ENCODE peak calls at places on chromosomes 2 and 18, in five cellular contexts. One of them, this sample, is unnamed.

GRCh38 chr2:31429759-31430438 is 15.4 kb upstream of the XDH start:
- DNase-seq in endothelial cell of umbilical vein: no peak
- DNase-seq in sigmoid colon: no peak
- DNase-seq in BJ: no peak
- DNase-seq in nephron progenitor cell: no peak
- DNase-seq in this sample: no peak

GRCh38 chr2:1910562-1911256 is 166.4 kb upstream of the PXDN start:
- DNase-seq in endothelial cell of umbilical vein: no peak
- DNase-seq in sigmoid colon: no peak
- DNase-seq in BJ: no peak
- DNase-seq in nephron progenitor cell: no peak
- DNase-seq in this sample: no peak

GRCh38 chr2:43542285-43542933 is 53.4 kb downstream of the THADA start:
- DNase-seq in endothelial cell of umbilical vein: peak
- DNase-seq in sigmoid colon: no peak
- DNase-seq in BJ: no peak
- DNase-seq in nephron progenitor cell: no peak
- DNase-seq in this sample: no peak

GRCh38 chr2:68414862-68415261 is 49.8 kb downstream of the PLEK start:
- DNase-seq in endothelial cell of umbilical vein: no peak
- DNase-seq in sigmoid colon: no peak
- DNase-seq in BJ: no peak
- DNase-seq in nephron progenitor cell: no peak
- DNase-seq in this sample: no peak

GRCh38 chr2:237669628-237670351 is 42.4 kb downstream of the LRRFIP1 start:
- DNase-seq in endothelial cell of umbilical vein: no peak
- DNase-seq in sigmoid colon: peak
- DNase-seq in BJ: peak
- DNase-seq in nephron progenitor cell: no peak
- DNase-seq in this sample: no peak

GRCh38 chr18:79507546-79508480 is 112.1 kb downstream of the NFATC1 start:
- DNase-seq in endothelial cell of umbilical vein: peak
- DNase-seq in sigmoid colon: peak
- DNase-seq in BJ: no peak
- DNase-seq in nephron progenitor cell: peak
- DNase-seq in this sample: no peak

GRCh38 chr18:6920099-6920955 is 190.8 kb downstream of the ARHGAP28 start:
- DNase-seq in endothelial cell of umbilical vein: peak
- DNase-seq in sigmoid colon: no peak
- DNase-seq in BJ: peak
- DNase-seq in nephron progenitor cell: peak
- DNase-seq in this sample: peak

GRCh38 chr2:45263147-45263546 is 253.9 kb upstream of the SIX2 start:
- DNase-seq in endothelial cell of umbilical vein: peak
- DNase-seq in sigmoid colon: no peak
- DNase-seq in BJ: no peak
- DNase-seq in nephron progenitor cell: no peak
- DNase-seq in this sample: no peak

GRCh38 chr2:62787381-62787780 is 81.9 kb downstream of the EHBP1 start:
- DNase-seq in endothelial cell of umbilical vein: peak
- DNase-seq in sigmoid colon: no peak
- DNase-seq in BJ: no peak
- DNase-seq in nephron progenitor cell: no peak
- DNase-seq in this sample: no peak

GRCh38 chr2:20213651-20214565 is 11.0 kb downstream of the SDC1 start:
- DNase-seq in endothelial cell of umbilical vein: no peak
- DNase-seq in sigmoid colon: no peak
- DNase-seq in BJ: no peak
- DNase-seq in nephron progenitor cell: peak
- DNase-seq in this sample: no peak

GRCh38 chr2:75549401-75550253 is 11.1 kb downstream of the EVA1A start:
- DNase-seq in endothelial cell of umbilical vein: no peak
- DNase-seq in sigmoid colon: no peak
- DNase-seq in BJ: no peak
- DNase-seq in nephron progenitor cell: no peak
- DNase-seq in this sample: no peak

GRCh38 chr2:190637331-190637734 is 11.6 kb upstream of the NAB1 start:
- DNase-seq in endothelial cell of umbilical vein: peak
- DNase-seq in sigmoid colon: no peak
- DNase-seq in BJ: no peak
- DNase-seq in nephron progenitor cell: no peak
- DNase-seq in this sample: no peak

DNA sequence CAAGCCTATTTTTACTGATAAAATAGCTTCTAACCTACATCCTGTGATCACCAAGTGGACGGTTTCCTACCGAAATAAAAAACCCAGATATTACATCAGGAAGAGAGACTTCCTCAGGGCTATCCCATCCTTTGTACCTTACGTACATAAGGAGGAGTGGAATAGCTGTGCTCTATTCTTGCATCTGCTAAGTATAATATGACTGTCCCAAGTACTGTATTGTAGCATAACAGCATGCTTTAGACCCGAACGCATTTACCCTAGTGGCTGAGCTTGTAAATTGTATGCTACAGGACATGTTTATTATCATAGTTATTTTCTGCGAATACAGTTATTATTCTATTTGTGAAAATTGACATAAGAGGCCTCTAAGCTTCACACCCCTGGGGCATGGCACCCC is 302.4 kb downstream of the CLIP4 start:
- DNase-seq in endothelial cell of umbilical vein: no peak
- DNase-seq in sigmoid colon: no peak
- DNase-seq in BJ: no peak
- DNase-seq in nephron progenitor cell: no peak
- DNase-seq in this sample: no peak
- TF ChIP-seq CTCF in endothelial cell of umbilical vein: no peak
- TF ChIP-seq CTCF in sigmoid colon: no peak
- TF ChIP-seq CTCF in BJ: no peak
- TF ChIP-seq CTCF in nephron progenitor cell: no peak
- TF ChIP-seq CTCF in this sample: no peak

DNA sequence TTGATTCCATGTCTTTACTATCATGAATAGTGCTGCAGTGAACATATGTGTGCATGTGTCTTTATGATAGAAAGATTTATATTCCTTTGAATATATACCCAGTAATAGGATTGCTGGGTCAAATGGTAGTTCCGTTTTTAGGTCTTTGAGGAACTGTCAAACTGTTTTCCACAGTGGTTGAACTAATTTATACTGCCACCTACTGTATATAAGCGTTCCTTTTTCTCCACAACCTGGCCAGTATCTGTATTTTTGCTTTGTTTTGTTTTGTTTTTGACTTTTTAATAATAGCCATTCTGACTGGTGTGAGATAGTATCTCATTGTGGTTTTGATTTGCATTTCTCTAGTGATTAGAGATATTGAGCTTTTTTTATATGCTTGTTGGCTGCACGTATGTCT is 641.6 kb downstream of the SUCLG1 start:
- DNase-seq in endothelial cell of umbilical vein: peak
- DNase-seq in sigmoid colon: no peak
- DNase-seq in BJ: no peak
- DNase-seq in nephron progenitor cell: no peak
- DNase-seq in this sample: no peak
- TF ChIP-seq CTCF in endothelial cell of umbilical vein: no peak
- TF ChIP-seq CTCF in sigmoid colon: no peak
- TF ChIP-seq CTCF in BJ: no peak
- TF ChIP-seq CTCF in nephron progenitor cell: no peak
- TF ChIP-seq CTCF in this sample: peak

GRCh38 chr18:62797329-62797728 is 82.0 kb downstream of the PHLPP1 start:
- DNase-seq in endothelial cell of umbilical vein: no peak
- DNase-seq in sigmoid colon: no peak
- DNase-seq in BJ: no peak
- DNase-seq in nephron progenitor cell: no peak
- DNase-seq in this sample: no peak

GRCh38 chr18:62799977-62800376 is 84.6 kb downstream of the PHLPP1 start:
- DNase-seq in endothelial cell of umbilical vein: no peak
- DNase-seq in sigmoid colon: no peak
- DNase-seq in BJ: no peak
- DNase-seq in nephron progenitor cell: no peak
- DNase-seq in this sample: no peak

GRCh38 chr18:62808116-62808515 is 92.8 kb downstream of the PHLPP1 start:
- DNase-seq in endothelial cell of umbilical vein: no peak
- DNase-seq in sigmoid colon: no peak
- DNase-seq in BJ: no peak
- DNase-seq in nephron progenitor cell: no peak
- DNase-seq in this sample: no peak

GRCh38 chr18:62807406-62807805 is 92.1 kb downstream of the PHLPP1 start:
- DNase-seq in endothelial cell of umbilical vein: no peak
- DNase-seq in sigmoid colon: no peak
- DNase-seq in BJ: no peak
- DNase-seq in nephron progenitor cell: no peak
- DNase-seq in this sample: no peak

GRCh38 chr18:62802523-62802922 is 87.2 kb downstream of the PHLPP1 start:
- DNase-seq in endothelial cell of umbilical vein: peak
- DNase-seq in sigmoid colon: no peak
- DNase-seq in BJ: no peak
- DNase-seq in nephron progenitor cell: no peak
- DNase-seq in this sample: no peak
- TF ChIP-seq CTCF in endothelial cell of umbilical vein: no peak
- TF ChIP-seq CTCF in sigmoid colon: peak
- TF ChIP-seq CTCF in BJ: no peak
- TF ChIP-seq CTCF in nephron progenitor cell: no peak
- TF ChIP-seq CTCF in this sample: no peak

GRCh38 chr2:240635116-240635997 is 10.1 kb downstream of the GPR35 start:
- DNase-seq in endothelial cell of umbilical vein: no peak
- DNase-seq in sigmoid colon: no peak
- DNase-seq in BJ: no peak
- DNase-seq in nephron progenitor cell: no peak
- DNase-seq in this sample: no peak
- TF ChIP-seq CTCF in endothelial cell of umbilical vein: no peak
- TF ChIP-seq CTCF in sigmoid colon: no peak
- TF ChIP-seq CTCF in BJ: no peak
- TF ChIP-seq CTCF in nephron progenitor cell: no peak
- TF ChIP-seq CTCF in this sample: no peak

DNA sequence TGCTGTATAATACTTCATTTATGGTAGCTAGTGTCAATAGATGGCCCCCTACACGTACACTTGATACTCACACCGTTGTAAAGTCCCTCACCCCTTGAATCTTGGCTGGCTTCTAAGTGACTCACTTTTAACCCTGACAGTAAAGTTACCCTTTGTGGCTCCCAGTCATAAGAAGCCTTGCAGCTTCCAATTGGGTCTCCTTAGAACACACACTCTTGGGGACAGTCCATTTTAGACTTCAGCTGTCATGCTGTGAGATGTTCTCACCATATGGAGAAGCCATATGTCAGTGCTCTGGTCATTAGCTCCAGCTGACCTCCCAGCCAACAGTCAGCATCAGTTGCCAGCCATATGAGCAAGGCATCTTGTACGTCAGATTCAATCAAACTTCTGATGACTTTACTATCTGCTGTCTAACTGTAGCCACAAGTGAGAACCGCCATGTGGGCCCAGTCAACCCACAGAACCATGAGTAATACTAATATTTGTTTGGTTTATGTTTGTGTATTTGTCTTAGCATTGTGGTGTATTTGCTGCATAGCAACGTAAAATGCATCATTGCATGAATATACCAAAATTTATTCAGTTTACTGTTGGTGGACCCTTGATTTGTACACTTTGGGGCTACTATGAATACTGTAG is 68.3 kb downstream of the PTPN4 start:
- DNase-seq in endothelial cell of umbilical vein: no peak
- DNase-seq in sigmoid colon: no peak
- DNase-seq in BJ: no peak
- DNase-seq in nephron progenitor cell: no peak
- DNase-seq in this sample: no peak
- TF ChIP-seq CTCF in endothelial cell of umbilical vein: no peak
- TF ChIP-seq CTCF in sigmoid colon: no peak
- TF ChIP-seq CTCF in BJ: no peak
- TF ChIP-seq CTCF in nephron progenitor cell: no peak
- TF ChIP-seq CTCF in this sample: no peak

DNA sequence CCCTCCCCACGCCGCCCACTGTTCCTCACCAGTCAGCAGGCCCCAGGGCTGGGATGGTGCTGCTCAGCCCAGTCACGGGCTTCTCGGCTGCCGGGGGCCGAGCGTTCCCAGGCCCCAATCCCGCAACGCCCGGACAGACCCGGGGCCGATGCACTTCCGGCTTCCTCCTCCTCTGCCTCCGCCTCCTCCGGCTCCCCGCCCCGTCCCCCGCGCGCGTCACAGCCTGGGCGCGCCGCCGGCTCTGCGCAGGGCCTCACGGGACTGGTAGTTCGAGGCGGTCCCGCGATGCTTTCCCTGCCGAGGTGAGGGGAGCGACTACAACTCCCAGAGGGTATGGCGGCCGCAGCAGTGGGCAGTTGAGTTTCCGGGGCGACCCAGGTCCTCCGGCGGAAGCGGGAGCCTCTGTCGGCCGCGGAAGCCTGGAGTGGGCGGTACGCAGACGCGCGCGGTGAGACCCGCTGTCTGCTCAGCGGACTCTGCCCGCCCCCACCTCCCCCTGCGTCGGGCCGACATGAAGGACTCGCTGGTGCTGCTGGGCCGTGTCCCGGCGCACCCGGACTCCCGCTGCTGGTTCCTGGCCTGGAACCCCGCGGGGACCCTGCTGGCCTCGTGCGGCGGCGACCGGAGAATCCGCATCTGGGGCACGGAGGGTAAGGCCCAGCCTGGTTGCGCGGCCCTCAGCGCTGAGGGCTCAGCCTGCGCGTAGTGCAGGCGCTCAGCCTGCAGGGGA is at the start of the genes CIAO1 and TMEM127:
- DNase-seq in endothelial cell of umbilical vein: peak
- DNase-seq in sigmoid colon: peak
- DNase-seq in BJ: peak
- DNase-seq in nephron progenitor cell: peak
- DNase-seq in this sample: peak
- TF ChIP-seq CTCF in endothelial cell of umbilical vein: peak
- TF ChIP-seq CTCF in sigmoid colon: peak
- TF ChIP-seq CTCF in BJ: peak
- TF ChIP-seq CTCF in nephron progenitor cell: peak
- TF ChIP-seq CTCF in this sample: peak

DNA sequence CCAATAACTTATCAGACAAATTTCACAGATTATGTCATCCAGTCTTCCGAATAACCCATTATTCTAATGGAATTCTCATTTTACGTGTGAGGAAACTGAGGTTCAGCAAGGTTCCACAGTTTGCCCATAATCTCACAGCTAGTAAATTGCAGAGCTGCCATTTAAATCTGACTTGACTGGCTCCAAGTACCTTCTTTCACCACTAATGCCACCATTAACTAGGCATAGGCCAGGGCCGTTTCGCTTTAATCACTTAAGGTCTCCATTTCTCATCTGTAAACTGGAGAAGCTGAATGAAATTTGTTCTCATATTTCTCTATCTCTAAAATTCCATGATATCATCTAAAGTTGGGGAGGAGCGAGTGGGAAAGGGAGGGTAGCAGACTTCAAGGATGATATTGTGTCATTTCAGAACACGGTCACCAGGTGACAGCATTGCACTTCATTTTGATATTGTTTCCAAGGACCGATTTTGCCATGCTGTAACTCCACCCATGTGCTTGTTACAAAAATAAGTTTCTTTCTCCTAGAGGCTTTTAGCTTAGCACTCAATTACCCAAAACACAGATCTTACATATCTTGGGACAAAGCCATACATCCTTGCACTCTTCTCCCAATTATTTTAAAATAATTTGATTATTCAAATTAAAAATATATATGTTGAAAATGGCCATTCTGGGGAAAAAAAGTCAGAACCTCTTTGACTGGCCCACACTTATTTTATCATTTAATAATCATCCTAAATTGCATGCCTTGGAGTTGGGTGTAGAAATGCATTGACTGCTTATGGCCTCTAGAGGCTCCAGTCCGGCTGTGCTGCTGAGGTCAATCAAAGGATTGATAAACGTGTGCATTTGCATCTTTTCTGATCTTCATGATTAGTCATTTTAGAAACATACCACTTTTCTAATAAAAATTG is 123.8 kb downstream of the AKAIN1 start:
- DNase-seq in endothelial cell of umbilical vein: peak
- DNase-seq in sigmoid colon: no peak
- DNase-seq in BJ: no peak
- DNase-seq in nephron progenitor cell: peak
- DNase-seq in this sample: peak
- TF ChIP-seq CTCF in endothelial cell of umbilical vein: peak
- TF ChIP-seq CTCF in sigmoid colon: no peak
- TF ChIP-seq CTCF in BJ: peak
- TF ChIP-seq CTCF in nephron progenitor cell: peak
- TF ChIP-seq CTCF in this sample: peak